ENCODE peak calls at places on chromosomes 11 and 22, in seven cellular contexts. R is IMR-90, Y is upper lobe of right lung, W is fibroblast of villous mesenchyme, U is hepatocyte, T is kidney, B is adrenal gland. K is an unnamed sample.

GRCh38 chr11:118791961-118792578 is 1.1 kb upstream of the DDX6 start:
- DNase-seq in Y (peak; percentile 77), R (no peak), B (peak; percentile 37), U (peak; percentile 48), W (no peak), T (peak; percentile 87), K (no peak)

GRCh38 chr22:29631725-29632124 is 28.3 kb downstream of the NF2 start:
- DNase-seq in B (no peak), Y (no peak), R (no peak), U (no peak), W (no peak), T (no peak), K (no peak)

GRCh38 chr11:14054708-14055107 is 92.2 kb downstream of the SPON1 start:
- DNase-seq in U (no peak), T (no peak), B (no peak), Y (no peak), W (peak; percentile 7), R (no peak), K (peak; percentile 96)

GRCh38 chr11:118618115-118618990 is 10.9 kb downstream of the PHLDB1 start:
- DNase-seq in W (peak; percentile 95), U (no peak), Y (peak; percentile 69), R (peak; percentile 96), B (no peak), T (peak; percentile 87), K (peak; percentile 87)

GRCh38 chr11:6928916-6929315 is 2.7 kb downstream of the ZNF215 start:
- DNase-seq in T (no peak), R (no peak), Y (no peak), U (no peak), W (no peak), B (no peak), K (no peak)

GRCh38 chr11:4882543-4882942 is 843 bp downstream of the OR51T1 start:
- DNase-seq in R (no peak), U (no peak), T (no peak), B (no peak), Y (no peak), W (no peak), K (no peak)

GRCh38 chr11:20367313-20367948 is 3.9 kb downstream of the HTATIP2 start:
- DNase-seq in W (peak; percentile 92), U (peak; percentile 80), R (peak; percentile 94), B (peak; percentile 85), Y (no peak), T (no peak), K (peak; percentile 95)

GRCh38 chr11:100861221-100861620 is 174.1 kb downstream of the ARHGAP42 start:
- DNase-seq in W (no peak), B (no peak), Y (no peak), T (no peak), R (no peak), U (peak; percentile 18), K (no peak)

GRCh38 chr22:50298937-50299656 is 8.3 kb downstream of the PLXNB2 start:
- DNase-seq in T (no peak), R (peak; percentile 11), B (no peak), U (peak; percentile 70), W (peak; percentile 63), Y (no peak), K (no peak)

GRCh38 chr22:50299724-50300619 is 7.5 kb downstream of the PLXNB2 start:
- DNase-seq in W (no peak), U (peak; percentile 77), T (no peak), R (no peak), B (no peak), Y (no peak), K (no peak)

GRCh38 chr22:50301581-50301991 is 5.9 kb downstream of the PLXNB2 start:
- DNase-seq in U (peak; percentile 47), W (no peak), B (no peak), R (no peak), Y (no peak), T (no peak), K (no peak)

GRCh38 chr22:50302041-50302541 is 5.4 kb downstream of the PLXNB2 start:
- DNase-seq in W (no peak), T (no peak), B (no peak), R (peak; percentile 17), Y (peak; percentile 85), U (peak; percentile 47), K (no peak)

GRCh38 chr22:50300620-50301257 is 6.7 kb downstream of the PLXNB2 start:
- DNase-seq in B (no peak), W (no peak), R (no peak), Y (no peak), T (no peak), U (no peak), K (no peak)
- H3K4me3 ChIP-seq in B (peak overlapping the region; percentile 29), W (peak overlapping the region; percentile 9), R (no peak overlapping the region), Y (peak overlapping the region; percentile 44), T (no peak overlapping the region), U (no peak overlapping the region), K (no peak overlapping the region)

DNA sequence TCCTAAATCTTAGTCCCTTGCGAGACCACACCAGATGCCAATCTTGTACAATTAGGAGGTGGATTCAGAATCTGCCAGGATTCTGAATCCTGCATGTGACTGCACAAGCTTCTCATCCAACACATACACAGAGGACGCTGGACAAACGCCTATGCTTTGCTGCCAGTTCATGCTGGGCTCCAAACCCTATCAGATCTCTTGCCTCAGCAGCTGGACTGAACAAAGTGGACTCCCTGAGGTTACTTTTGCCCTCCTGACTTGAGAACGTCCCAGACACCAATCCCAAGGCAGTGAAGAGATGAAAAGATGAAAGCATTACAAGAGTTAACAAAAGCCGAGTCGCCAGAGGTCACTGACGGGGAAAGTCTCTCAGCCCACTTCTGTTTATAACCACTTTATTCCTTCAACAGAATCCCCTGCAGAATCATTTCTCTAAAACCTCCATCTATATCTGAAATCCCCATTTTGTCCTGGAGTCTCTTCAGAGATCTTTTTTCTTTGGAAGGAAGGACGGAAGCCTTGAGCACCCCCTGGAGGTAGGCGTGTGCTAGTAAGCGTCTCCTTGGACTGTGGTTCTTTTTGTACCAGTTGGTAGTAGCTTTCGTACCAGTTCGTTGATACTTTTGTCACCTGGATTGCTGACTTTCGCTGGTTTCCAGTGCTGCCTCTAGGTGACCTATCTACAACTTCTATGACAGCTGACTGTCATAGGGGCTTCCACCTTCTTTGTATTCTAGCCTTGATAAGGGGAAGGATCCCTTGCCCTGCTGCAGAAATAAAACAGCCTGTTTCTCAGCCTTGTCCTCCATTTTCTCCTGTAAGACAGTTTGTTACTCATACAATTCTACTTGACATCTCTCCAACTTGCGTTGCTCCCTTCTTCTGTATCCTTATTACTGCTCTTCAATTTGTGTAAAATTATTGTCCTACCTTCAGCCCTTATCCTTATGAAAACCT is 26.1 kb upstream of the EED start:
- DNase-seq in Y (peak; percentile 70), R (peak; percentile 76), T (peak; percentile 73), W (peak; percentile 79), B (peak; percentile 68), U (peak; percentile 83), K (peak; percentile 79)
- H3K4me3 ChIP-seq in Y (no peak overlapping the region), R (peak overlapping the region; percentile 27), T (peak overlapping the region; percentile 64), W (peak overlapping the region; percentile 44), B (peak overlapping the region; percentile 39), U (no peak overlapping the region), K (peak overlapping the region; percentile 27)

GRCh38 chr11:93485983-93486382 is 57.2 kb downstream of the SMCO4 start:
- DNase-seq in B (no peak), R (no peak), U (no peak), W (no peak), Y (no peak), T (no peak), K (no peak)
- H3K4me3 ChIP-seq in B (no peak overlapping the region), R (no peak overlapping the region), U (no peak overlapping the region), W (no peak overlapping the region), Y (no peak overlapping the region), T (no peak overlapping the region), K (no peak overlapping the region)

GRCh38 chr11:128691802-128692749 is 1.8 kb upstream of the FLI1 start:
- DNase-seq in U (no peak), T (peak; percentile 75), R (no peak), Y (no peak), W (no peak), B (no peak), K (no peak)
- H3K4me3 ChIP-seq in U (no peak overlapping the region), T (no peak overlapping the region), R (no peak overlapping the region), Y (peak overlapping the region; percentile 62), W (peak overlapping the region; percentile 77), B (peak overlapping the region; percentile 75), K (peak overlapping the region; percentile 65)

DNA sequence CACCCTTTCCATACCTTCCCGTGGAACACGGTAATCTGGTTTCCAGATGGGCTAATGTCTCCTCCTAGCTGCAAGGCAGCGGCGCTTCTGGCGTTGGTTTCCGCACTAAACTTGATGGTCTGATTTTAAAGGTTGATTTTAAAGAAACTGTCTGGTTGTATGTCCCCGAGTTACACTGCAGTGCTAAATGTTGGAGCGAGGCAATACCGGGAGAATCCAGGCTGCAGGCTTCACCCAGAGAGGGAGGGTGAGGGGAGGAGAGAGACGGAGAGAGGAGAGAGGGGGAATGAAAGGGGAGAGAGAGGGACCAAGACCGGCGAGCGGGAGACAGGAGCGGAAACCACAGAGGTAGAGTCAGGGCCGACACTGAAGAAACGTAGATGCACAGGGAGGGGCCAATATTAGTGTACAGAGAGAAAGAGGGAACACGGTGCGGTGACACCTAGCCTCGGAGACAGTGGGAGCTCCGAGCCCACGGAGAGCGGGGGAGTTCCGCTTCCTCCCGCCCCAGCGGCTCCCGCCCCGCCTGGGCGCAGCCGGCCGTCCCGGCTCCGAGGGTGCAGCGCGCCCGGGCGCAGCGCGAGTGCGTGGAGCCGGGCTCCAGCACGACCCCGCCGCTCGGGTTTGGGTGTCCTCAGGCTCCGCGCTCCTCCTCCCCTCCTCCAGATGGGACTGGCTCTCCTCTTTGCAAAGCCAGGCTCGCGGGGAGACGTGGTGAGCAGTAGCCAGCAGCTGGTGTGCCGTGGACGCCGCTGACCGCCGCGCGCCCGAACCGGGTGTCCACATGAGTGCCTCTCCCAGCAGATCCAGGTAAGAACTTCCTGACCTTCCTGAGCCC is 71.9 kb upstream of the GRAMD1B start:
- DNase-seq in Y (no peak), W (peak; percentile 4), R (peak; percentile 2), B (peak; percentile 40), T (peak; percentile 76), U (peak; percentile 20), K (peak; percentile 5)
- H3K4me3 ChIP-seq in Y (peak overlapping the region; percentile 35), W (no peak overlapping the region), R (peak overlapping the region; percentile 22), B (peak overlapping the region; percentile 63), T (peak overlapping the region; percentile 23), U (peak overlapping the region; percentile 47), K (no peak overlapping the region)

GRCh38 chr11:57648791-57649735 is 649 bp downstream of the YPEL4 start:
- DNase-seq in R (no peak), B (no peak), T (peak; percentile 70), U (peak; percentile 40), W (no peak), Y (no peak), K (peak; percentile 46)
- H3K4me3 ChIP-seq in R (peak overlapping the region; percentile 67), B (peak overlapping the region; percentile 31), T (no peak overlapping the region), U (peak overlapping the region; percentile 2), W (peak overlapping the region; percentile 70), Y (peak overlapping the region; percentile 49), K (peak overlapping the region; percentile 52)

GRCh38 chr11:70140859-70141489 is 62.1 kb upstream of the FADD start:
- DNase-seq in B (no peak), Y (no peak), U (no peak), R (peak; percentile 36), T (no peak), W (no peak), K (no peak)

GRCh38 chr11:70139785-70140410 is 61.8 kb downstream of the ANO1 start:
- DNase-seq in R (no peak), U (no peak), W (no peak), B (no peak), T (no peak), Y (no peak), K (no peak)

GRCh38 chr11:70144262-70144661 is 58.8 kb upstream of the FADD start:
- DNase-seq in U (no peak), B (no peak), W (no peak), Y (no peak), T (no peak), R (no peak), K (no peak)

GRCh38 chr11:70142171-70142875 is 60.8 kb upstream of the FADD start:
- DNase-seq in U (peak; percentile 58), T (no peak), R (no peak), B (no peak), W (no peak), Y (no peak), K (no peak)

GRCh38 chr11:70141490-70142014 is 61.5 kb upstream of the FADD start:
- DNase-seq in U (no peak), B (no peak), Y (no peak), W (no peak), R (no peak), T (no peak), K (no peak)
- H3K4me3 ChIP-seq in U (no peak overlapping the region), B (no peak overlapping the region), Y (no peak overlapping the region), W (no peak overlapping the region), R (no peak overlapping the region), T (no peak overlapping the region), K (no peak overlapping the region)